ENCODE peak calls at places on chromosomes 5 and 9, in five cellular contexts. One of them, this sample, is unnamed.

GRCh38 chr5:56305551-56305950 is 72.4 kb upstream of the ANKRD55 start:
- DNase-seq in fibroblast of lung: no peak
- DNase-seq in GM12891: no peak
- DNase-seq in non-pigmented ciliary epithelial cell: no peak
- DNase-seq in foreskin fibroblast: peak
- DNase-seq in this sample: no peak

GRCh38 chr5:93053825-93054224 is 527.2 kb downstream of the NR2F1-AS1 start:
- DNase-seq in fibroblast of lung: peak
- DNase-seq in GM12891: no peak
- DNase-seq in non-pigmented ciliary epithelial cell: peak
- DNase-seq in foreskin fibroblast: peak
- DNase-seq in this sample: no peak

GRCh38 chr5:151106073-151106472 is 25.2 kb upstream of the TNIP1 start:
- DNase-seq in fibroblast of lung: no peak
- DNase-seq in GM12891: no peak
- DNase-seq in non-pigmented ciliary epithelial cell: no peak
- DNase-seq in foreskin fibroblast: no peak
- DNase-seq in this sample: no peak

GRCh38 chr5:83474986-83475385 is 3.4 kb downstream of the VCAN start:
- DNase-seq in fibroblast of lung: no peak
- DNase-seq in GM12891: no peak
- DNase-seq in non-pigmented ciliary epithelial cell: no peak
- DNase-seq in foreskin fibroblast: no peak
- DNase-seq in this sample: no peak

GRCh38 chr5:17061973-17062470 is 125.9 kb upstream of the MYO10 start:
- DNase-seq in fibroblast of lung: no peak
- DNase-seq in GM12891: no peak
- DNase-seq in non-pigmented ciliary epithelial cell: no peak
- DNase-seq in foreskin fibroblast: no peak
- DNase-seq in this sample: no peak

GRCh38 chr9:15221746-15222145 is 85.3 kb downstream of the TTC39B start:
- DNase-seq in fibroblast of lung: peak
- DNase-seq in GM12891: no peak
- DNase-seq in non-pigmented ciliary epithelial cell: no peak
- DNase-seq in foreskin fibroblast: peak
- DNase-seq in this sample: no peak

GRCh38 chr5:38417658-38418017 is 138.8 kb downstream of the LIFR start:
- DNase-seq in fibroblast of lung: no peak
- DNase-seq in GM12891: no peak
- DNase-seq in non-pigmented ciliary epithelial cell: no peak
- DNase-seq in foreskin fibroblast: no peak
- DNase-seq in this sample: no peak

GRCh38 chr5:68274847-68275700 is 59.5 kb downstream of the PIK3R1 start:
- DNase-seq in fibroblast of lung: no peak
- DNase-seq in GM12891: no peak
- DNase-seq in non-pigmented ciliary epithelial cell: no peak
- DNase-seq in foreskin fibroblast: no peak
- DNase-seq in this sample: no peak

GRCh38 chr9:112782218-112782617 is 31.7 kb downstream of the SNX30 start:
- DNase-seq in fibroblast of lung: no peak
- DNase-seq in GM12891: no peak
- DNase-seq in non-pigmented ciliary epithelial cell: no peak
- DNase-seq in foreskin fibroblast: no peak
- DNase-seq in this sample: no peak

GRCh38 chr5:176583076-176583475 is 26.9 kb downstream of the GPRIN1 start:
- DNase-seq in fibroblast of lung: no peak
- DNase-seq in GM12891: no peak
- DNase-seq in non-pigmented ciliary epithelial cell: no peak
- DNase-seq in foreskin fibroblast: no peak
- DNase-seq in this sample: no peak

GRCh38 chr5:141121563-141121962 is at the start of gene PCDHB4:
- DNase-seq in fibroblast of lung: peak
- DNase-seq in GM12891: no peak
- DNase-seq in non-pigmented ciliary epithelial cell: no peak
- DNase-seq in foreskin fibroblast: no peak
- DNase-seq in this sample: no peak

GRCh38 chr9:89886281-89886700 is 281.5 kb downstream of the GADD45G start:
- DNase-seq in fibroblast of lung: no peak
- DNase-seq in GM12891: no peak
- DNase-seq in non-pigmented ciliary epithelial cell: no peak
- DNase-seq in foreskin fibroblast: no peak
- DNase-seq in this sample: no peak

GRCh38 chr5:168670881-168671575 is 91.9 kb upstream of the PANK3 start:
- DNase-seq in fibroblast of lung: no peak
- DNase-seq in GM12891: no peak
- DNase-seq in non-pigmented ciliary epithelial cell: no peak
- DNase-seq in foreskin fibroblast: no peak
- DNase-seq in this sample: no peak

GRCh38 chr5:176816043-176816745 is 5.8 kb downstream of the UNC5A start:
- DNase-seq in fibroblast of lung: no peak
- DNase-seq in GM12891: no peak
- DNase-seq in non-pigmented ciliary epithelial cell: no peak
- DNase-seq in foreskin fibroblast: no peak
- DNase-seq in this sample: no peak

GRCh38 chr5:122192477-122192876 is 63.1 kb downstream of the ZNF474 start:
- DNase-seq in fibroblast of lung: no peak
- DNase-seq in GM12891: no peak
- DNase-seq in non-pigmented ciliary epithelial cell: no peak
- DNase-seq in foreskin fibroblast: no peak
- DNase-seq in this sample: no peak

GRCh38 chr5:7755958-7756357 is 95.0 kb downstream of the CFAP90 start:
- DNase-seq in fibroblast of lung: no peak
- DNase-seq in GM12891: no peak
- DNase-seq in non-pigmented ciliary epithelial cell: no peak
- DNase-seq in foreskin fibroblast: no peak
- DNase-seq in this sample: no peak